ENCODE peak calls at places on chromosomes 5 and 9, in four cellular contexts. Z is breast epithelium, U is suprapubic skin, N is transverse colon. V is an unnamed sample.

GRCh38 chr5:134494780-134495179 is 30.7 kb upstream of the JADE2 start:
- DNase-seq in Z (no peak), U (no peak), N (no peak), V (no peak)

GRCh38 chr5:5340206-5340729 is 82.2 kb upstream of the ICE1 start:
- DNase-seq in Z (no peak), U (peak; percentile 87), N (peak; percentile 37), V (no peak)

GRCh38 chr9:4305065-4305481 is 5.2 kb upstream of the GLIS3 start:
- DNase-seq in Z (no peak), U (no peak), N (no peak), V (no peak)

GRCh38 chr9:123365881-123366528 is 10.0 kb downstream of the CRB2 start:
- DNase-seq in Z (no peak), U (no peak), N (no peak), V (no peak)

GRCh38 chr5:39194466-39195136 is 24.8 kb downstream of the FYB1 start:
- DNase-seq in Z (no peak), U (no peak), N (no peak), V (no peak)

GRCh38 chr5:115844321-115844817 is 2.6 kb downstream of the AP3S1 start:
- DNase-seq in Z (no peak), U (no peak), N (no peak), V (no peak)

GRCh38 chr9:98522487-98522886 is 186.2 kb downstream of the GABBR2 start:
- DNase-seq in Z (no peak), U (no peak), N (no peak), V (no peak)

GRCh38 chr5:134949335-134949734 is 18.4 kb upstream of the CATSPER3 start:
- DNase-seq in Z (no peak), U (no peak), N (no peak), V (no peak)

GRCh38 chr9:37464426-37465248 is 613 bp downstream of the ZBTB5 start:
- DNase-seq in Z (peak; percentile 74), U (peak; percentile 88), N (peak; percentile 82), V (peak; percentile 77)

GRCh38 chr5:36796171-36796570 is 80.4 kb upstream of the NIPBL start:
- DNase-seq in Z (no peak), U (no peak), N (no peak), V (no peak)

GRCh38 chr5:177100714-177101121 is 14.0 kb downstream of the FGFR4 start:
- DNase-seq in Z (no peak), U (no peak), N (no peak), V (no peak)

GRCh38 chr9:94915476-94916450 is 189.3 kb downstream of the AOPEP start:
- DNase-seq in Z (no peak), U (peak; percentile 56), N (no peak), V (no peak)

GRCh38 chr5:139061274-139061673 is 136.9 kb downstream of the SIL1 start:
- DNase-seq in Z (no peak), U (no peak), N (no peak), V (peak; percentile 18)
- TF ChIP-seq POLR2AphosphoS5 in Z (no peak), U (no peak), N (no peak), V (no peak)

GRCh38 chr9:127578952-127579853 is 32.9 kb upstream of the STXBP1 start:
- DNase-seq in Z (peak; percentile 91), U (peak; percentile 92), N (peak; percentile 88), V (peak; percentile 92)
- TF ChIP-seq POLR2AphosphoS5 in Z (peak; percentile 61), U (no peak), N (peak; percentile 77), V (peak; percentile 92)

GRCh38 chr5:95864456-95864855 is 41.9 kb upstream of the GLRX start:
- DNase-seq in Z (no peak), U (no peak), N (no peak), V (no peak)

GRCh38 chr5:95863383-95863757 is 40.8 kb upstream of the GLRX start:
- DNase-seq in Z (no peak), U (no peak), N (no peak), V (no peak)

GRCh38 chr5:95861858-95862561 is 39.5 kb upstream of the GLRX start:
- DNase-seq in Z (no peak), U (no peak), N (no peak), V (no peak)

GRCh38 chr5:95861221-95861857 is 38.8 kb upstream of the GLRX start:
- DNase-seq in Z (peak; percentile 69), U (peak; percentile 91), N (peak; percentile 53), V (peak; percentile 68)

DNA sequence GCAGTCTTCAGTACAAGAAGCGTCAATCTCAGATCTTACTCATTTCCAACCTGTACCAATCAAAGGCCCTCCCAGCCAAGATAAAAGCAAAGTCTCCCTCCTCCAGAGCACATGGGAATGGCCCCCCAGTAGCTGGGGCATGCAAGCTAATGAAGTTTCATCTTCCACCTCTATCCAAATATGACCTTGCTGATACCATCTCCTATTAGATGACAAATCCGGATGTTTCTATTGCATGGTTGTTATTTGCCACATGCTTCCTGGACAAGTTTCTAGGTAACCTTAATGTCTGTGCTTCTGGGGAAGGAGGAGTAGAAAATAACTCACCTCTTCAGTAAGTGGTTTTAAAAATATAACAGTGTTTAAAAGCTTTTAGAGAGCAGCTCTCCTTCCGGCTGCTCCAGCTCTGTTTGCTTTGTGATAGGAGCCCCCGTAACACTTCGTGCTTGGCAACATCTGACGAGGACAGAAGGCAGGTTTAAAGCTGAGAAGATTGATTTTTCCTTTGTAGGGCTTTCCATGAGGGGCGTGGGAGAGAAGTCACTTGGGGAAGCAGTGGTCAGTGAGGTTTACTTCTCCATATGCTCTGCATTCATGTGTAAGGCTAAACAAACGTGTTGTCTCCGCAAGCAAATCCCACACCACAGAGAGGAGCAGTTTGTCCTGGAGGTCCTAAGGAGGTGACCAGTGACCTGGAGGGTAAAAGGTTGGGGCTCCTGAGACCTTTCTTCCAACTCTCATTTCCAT is 40.3 kb upstream of the GLRX start:
- DNase-seq in Z (no peak), U (no peak), N (no peak), V (no peak)
- TF ChIP-seq POLR2AphosphoS5 in Z (no peak), U (no peak), N (no peak), V (no peak)

DNA sequence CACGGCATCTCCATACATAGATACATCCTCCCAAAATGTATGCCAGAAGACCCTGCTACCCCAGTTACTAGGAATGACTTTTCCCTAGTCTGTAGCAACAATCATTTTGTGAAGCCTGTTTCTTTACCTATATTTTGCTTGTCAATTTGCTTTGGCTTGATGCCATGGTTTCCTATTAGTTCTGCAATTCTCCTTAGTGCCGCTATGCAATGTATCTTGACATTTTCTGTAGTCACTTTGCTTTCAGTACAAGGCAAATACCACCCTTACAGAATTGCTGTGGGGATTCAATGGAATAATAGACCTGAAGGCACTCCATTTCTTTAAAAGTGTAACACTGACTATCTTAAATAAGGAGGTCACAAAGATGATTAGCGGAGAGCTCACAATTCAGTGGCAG is 291.1 kb downstream of the NR2F1-AS1 start:
- DNase-seq in Z (no peak), U (no peak), N (no peak), V (no peak)
- TF ChIP-seq POLR2AphosphoS5 in Z (no peak), U (no peak), N (no peak), V (no peak)

GRCh38 chr5:178230879-178231735 is 1.5 kb downstream of the PHYKPL start:
- DNase-seq in Z (no peak), U (no peak), N (peak; percentile 65), V (no peak)

GRCh38 chr5:178232920-178233429 is 373 bp upstream of the PHYKPL start:
- DNase-seq in Z (no peak), U (no peak), N (no peak), V (no peak)

GRCh38 chr5:178234121-178234752 is 1.6 kb upstream of the PHYKPL start:
- DNase-seq in Z (no peak), U (no peak), N (no peak), V (no peak)

GRCh38 chr5:178231736-178232123 is 872 bp downstream of the PHYKPL start:
- DNase-seq in Z (no peak), U (no peak), N (no peak), V (no peak)

DNA sequence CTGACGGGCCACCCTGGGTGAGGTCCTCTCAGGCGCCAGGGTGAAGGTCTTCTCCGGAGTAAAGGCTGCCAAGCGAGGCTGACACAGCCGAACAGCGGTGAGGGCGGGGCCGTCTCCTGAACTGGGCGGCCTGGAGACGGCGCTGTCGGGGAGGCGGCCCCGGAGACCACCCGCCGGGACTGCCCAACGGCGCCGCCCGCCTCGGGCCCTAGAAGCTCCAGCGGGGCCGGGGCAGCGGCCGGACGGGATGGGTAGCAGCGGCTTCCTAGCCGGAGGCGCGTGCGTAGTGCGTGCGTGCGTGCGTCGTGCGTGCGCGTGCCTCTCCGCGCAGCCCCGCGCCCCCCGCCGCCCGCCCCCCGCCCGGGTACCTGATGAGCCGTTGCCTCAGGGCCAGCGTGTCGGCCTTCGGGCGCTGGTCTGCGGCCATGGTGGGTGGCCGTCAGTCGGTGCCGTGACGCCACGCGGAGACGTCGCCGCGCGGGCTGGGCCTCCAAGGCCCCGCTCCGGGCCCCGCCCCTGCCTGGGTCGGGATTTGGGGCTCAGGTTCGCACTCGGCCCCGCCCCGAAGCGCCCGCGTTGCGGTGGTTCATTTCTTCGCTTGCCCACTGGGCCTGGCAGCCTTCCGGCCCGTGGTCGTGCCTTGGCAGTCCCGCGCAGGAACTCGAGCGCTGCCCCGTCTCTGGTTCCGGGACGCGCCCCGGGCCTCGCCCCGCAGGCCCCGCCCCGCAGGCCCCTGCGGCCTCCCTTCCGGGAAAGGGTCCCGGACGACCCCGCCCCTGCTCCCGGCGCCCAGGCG is at the start of gene PHYKPL:
- DNase-seq in Z (peak; percentile 74), U (no peak), N (peak; percentile 80), V (peak; percentile 46)
- TF ChIP-seq POLR2AphosphoS5 in Z (peak; percentile 28), U (no peak), N (peak; percentile 90), V (no peak)

DNA sequence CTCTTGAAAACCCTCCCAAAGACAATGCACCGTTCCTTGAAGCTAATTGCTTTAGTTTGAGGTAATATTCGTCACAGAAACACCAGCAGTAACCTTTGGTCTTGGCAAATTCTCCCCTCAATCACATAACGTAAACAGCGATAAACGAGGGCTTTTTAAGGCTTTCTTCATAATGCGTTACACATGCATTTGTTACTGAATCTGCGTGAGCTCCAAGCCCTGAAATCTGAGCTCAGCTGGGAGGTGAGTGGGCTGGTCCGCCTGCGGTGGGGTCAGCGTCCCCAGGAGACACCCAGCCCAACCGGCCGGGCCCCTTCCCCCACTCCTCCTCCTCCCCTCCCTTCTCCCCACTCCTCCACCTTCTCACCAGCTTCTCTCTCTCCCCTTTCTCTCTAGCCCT is 91.1 kb downstream of the BARX1 start:
- DNase-seq in Z (no peak), U (no peak), N (no peak), V (no peak)
- TF ChIP-seq POLR2AphosphoS5 in Z (no peak), U (no peak), N (no peak), V (no peak)

GRCh38 chr9:26205316-26205715 is 527.1 kb upstream of the TUSC1 start:
- DNase-seq in Z (no peak), U (no peak), N (no peak), V (no peak)
- TF ChIP-seq POLR2AphosphoS5 in Z (no peak), U (no peak), N (no peak), V (no peak)

V was measured in prostate gland.